ENCODE peak calls at places on chromosome 22, in seven cellular contexts. Q is body of pancreas, M is DND-41, E is AG09319, P is lower lobe of right lung, B is mesothelial cell of epicardium, K is RWPE1. I is an unnamed sample.

GRCh38 chr22:17140022-17140421 is 18.9 kb upstream of the TMEM121B start:
- DNase-seq in M (no peak), K (no peak), Q (no peak), E (no peak), P (no peak), B (no peak), I (no peak)

GRCh38 chr22:28560005-28560742 is 119.5 kb downstream of the TTC28 start:
- DNase-seq in B (no peak), P (no peak), Q (no peak), M (no peak), E (no peak), K (peak), I (no peak)

GRCh38 chr22:30251661-30252226 is 5.2 kb upstream of the LIF start:
- DNase-seq in B (no peak), Q (no peak), M (no peak), E (no peak), K (peak), P (no peak), I (no peak)

GRCh38 chr22:17429516-17429915 is 60.3 kb downstream of the CECR2 start:
- DNase-seq in P (no peak), Q (no peak), E (no peak), B (no peak), K (no peak), M (no peak), I (no peak)

GRCh38 chr22:23402275-23403151 is 177.6 kb downstream of the IGLL1 start:
- DNase-seq in M (no peak), B (peak), K (peak), Q (peak), E (no peak), P (peak), I (no peak)

GRCh38 chr22:22687638-22688500 is 43.5 kb downstream of the GGTLC2 start:
- DNase-seq in E (no peak), M (peak), P (no peak), Q (peak), B (peak), K (peak), I (no peak)

GRCh38 chr22:36417281-36417686 is 29.5 kb upstream of the MYH9 start:
- DNase-seq in Q (peak), P (peak), B (no peak), E (no peak), M (peak), K (peak), I (no peak)

GRCh38 chr22:39303358-39303757 is 16.1 kb downstream of the RPL3 start:
- DNase-seq in Q (no peak), K (no peak), P (no peak), M (no peak), E (no peak), B (no peak), I (no peak)

GRCh38 chr22:42931421-42932196 is 74.5 kb upstream of the ARFGAP3 start:
- DNase-seq in P (no peak), E (no peak), Q (no peak), M (no peak), K (no peak), B (no peak), I (no peak)

GRCh38 chr22:38397189-38398097 is 57.6 kb downstream of the KCNJ4 start:
- DNase-seq in B (no peak), E (no peak), K (peak), Q (peak), P (peak), M (no peak), I (no peak)

GRCh38 chr22:35629406-35630234 is 12.5 kb upstream of the MB start:
- DNase-seq in E (peak), Q (peak), K (peak), B (no peak), P (peak), M (peak), I (peak)

GRCh38 chr22:32794449-32795213 is 6.9 kb upstream of the TIMP3 start:
- DNase-seq in E (no peak), P (no peak), K (no peak), M (no peak), Q (no peak), B (no peak), I (no peak)

GRCh38 chr22:45357492-45357891 is 47.8 kb downstream of the FAM118A start:
- DNase-seq in B (no peak), P (no peak), E (no peak), M (no peak), K (no peak), Q (no peak), I (no peak)

GRCh38 chr22:29528144-29528543 is 25.4 kb downstream of the THOC5 start:
- DNase-seq in P (no peak), Q (no peak), E (no peak), M (no peak), K (no peak), B (no peak), I (no peak)

GRCh38 chr22:44181033-44181911 is 547 bp downstream of the PARVG start:
- DNase-seq in E (no peak), P (peak), Q (no peak), K (no peak), M (peak), B (no peak), I (no peak)

GRCh38 chr22:38314992-38315800 is 2.0 kb downstream of the CSNK1E start:
- DNase-seq in P (no peak), Q (peak), M (peak), B (no peak), K (no peak), E (no peak), I (no peak)

GRCh38 chr22:19172213-19173046 is 6.1 kb downstream of the SLC25A1 start:
- DNase-seq in E (no peak), M (no peak), Q (no peak), K (no peak), B (no peak), P (no peak), I (no peak)
- TF ChIP-seq CTCF in E (no peak), M (no peak), Q (no peak), K (no peak), B (no peak), P (no peak), I (no peak)

DNA sequence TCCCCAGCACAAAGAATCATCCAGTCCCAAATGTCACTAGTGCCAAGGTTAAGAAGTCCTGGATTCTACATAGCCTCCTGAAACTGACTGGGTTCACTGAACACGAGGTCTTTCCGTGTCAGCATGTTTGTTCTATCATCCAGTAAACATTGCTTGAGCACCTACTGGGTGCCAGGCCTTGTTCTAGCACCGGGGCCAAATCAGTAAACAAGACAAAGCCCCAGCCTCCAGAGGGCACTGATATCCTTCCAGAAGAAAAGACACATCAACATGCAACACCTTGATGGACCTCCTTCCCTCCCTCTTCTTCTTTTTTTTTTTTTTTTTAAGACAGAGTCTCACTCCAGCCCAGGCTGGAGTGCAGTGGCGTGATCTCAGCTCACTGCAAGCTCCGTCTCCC is 26.9 kb downstream of the TPST2 start:
- DNase-seq in E (no peak), Q (peak), K (no peak), M (no peak), B (no peak), P (no peak), I (no peak)
- TF ChIP-seq CTCF in E (no peak), Q (no peak), K (no peak), M (peak), B (no peak), P (no peak), I (no peak)

GRCh38 chr22:19877626-19878339 is 23.1 kb upstream of the GNB1L start:
- DNase-seq in Q (peak), M (no peak), P (peak), K (no peak), E (no peak), B (no peak), I (no peak)

GRCh38 chr22:19875531-19876313 is 21.0 kb upstream of the GNB1L start:
- DNase-seq in B (no peak), Q (peak), E (no peak), P (peak), K (no peak), M (no peak), I (no peak)

GRCh38 chr22:19876941-19877625 is 22.4 kb upstream of the GNB1L start:
- DNase-seq in B (no peak), M (no peak), K (no peak), Q (peak), E (no peak), P (peak), I (no peak)

GRCh38 chr22:19875061-19875530 is 20.4 kb upstream of the GNB1L start:
- DNase-seq in M (no peak), K (no peak), Q (peak), B (no peak), E (no peak), P (no peak), I (no peak)

DNA sequence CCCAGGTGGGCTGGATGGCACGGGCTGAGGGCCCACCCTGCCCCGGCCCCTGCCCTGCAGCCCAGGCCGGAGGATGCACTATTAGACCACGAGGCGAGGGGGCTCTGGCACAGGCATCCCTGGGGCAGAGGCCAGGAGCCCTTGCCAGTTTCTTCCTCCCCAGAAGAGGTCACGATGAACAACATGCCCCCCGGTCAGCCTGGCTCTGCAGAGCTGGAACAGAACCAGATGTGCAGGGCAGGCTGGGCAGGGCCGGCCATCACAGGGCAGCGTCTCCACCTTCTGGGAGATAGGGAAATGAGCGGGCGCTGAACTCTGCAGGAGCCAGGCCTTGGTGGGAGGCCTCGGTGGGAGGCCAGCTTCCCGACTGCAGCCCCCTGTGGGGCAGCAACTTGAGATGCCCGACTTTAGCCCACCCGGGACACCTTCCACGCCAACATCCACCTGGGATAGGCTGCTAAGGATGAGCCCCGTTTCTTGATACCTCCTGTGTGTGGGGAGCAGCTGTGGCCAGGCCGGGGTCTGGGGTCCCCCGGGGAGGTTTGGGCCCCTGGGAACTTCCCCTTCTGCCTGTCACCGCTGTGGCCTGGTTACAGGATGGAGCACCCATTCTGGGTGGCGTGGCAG is 21.8 kb upstream of the GNB1L start:
- DNase-seq in P (peak), K (no peak), Q (peak), B (no peak), E (no peak), M (no peak), I (no peak)
- TF ChIP-seq CTCF in P (no peak), K (no peak), Q (no peak), B (no peak), E (no peak), M (no peak), I (no peak)

GRCh38 chr22:20153945-20154344 is 3.1 kb upstream of the CCDC188 start:
- DNase-seq in K (no peak), M (no peak), E (no peak), Q (no peak), B (no peak), P (no peak), I (no peak)
- TF ChIP-seq CTCF in K (no peak), M (no peak), E (no peak), Q (no peak), B (no peak), P (no peak), I (no peak)

DNA sequence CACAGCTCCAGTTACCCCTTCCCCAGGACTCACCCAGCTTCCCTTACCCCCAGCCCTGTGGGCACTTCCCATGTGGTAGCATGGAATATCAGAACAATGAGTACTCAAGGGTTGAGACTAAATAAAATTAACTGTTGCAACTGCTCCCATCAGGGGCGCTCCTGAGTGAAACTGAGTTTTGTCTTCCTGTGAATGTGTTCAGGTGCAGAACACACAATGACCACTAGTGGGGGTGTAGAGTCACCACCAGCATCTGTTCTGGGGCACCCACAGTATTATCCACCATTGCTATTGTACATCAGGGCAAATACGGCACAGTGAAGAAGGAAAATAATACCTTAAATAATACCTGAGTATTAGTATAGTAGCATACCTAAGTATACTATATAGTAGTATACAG is 689.7 kb downstream of the TBC1D22A start:
- DNase-seq in B (no peak), E (no peak), K (no peak), Q (no peak), P (no peak), M (peak), I (no peak)
- TF ChIP-seq CTCF in B (no peak), E (no peak), K (peak), Q (no peak), P (peak), M (peak), I (no peak)